ENCODE peak calls at places on chromosome 16, in four cellular contexts. K is choroid plexus epithelial cell; V is skeletal muscle cell; F is activated CD4-positive, alpha-beta T cell treated with anti-CD3 and anti-CD28 coated beads, Interleukin-2, amount 50 U/mL, for 1 hour. C is an unnamed sample.
A peak's percentile ranks its signal among the peaks of the same experiment; 100 is the strongest.

GRCh38 chr16:23903001-23903414 is 67.2 kb downstream of the PRKCB start:
- DNase-seq in K (no peak), F (no peak), V (no peak), C (peak; percentile 6)

GRCh38 chr16:27156531-27156930 is 46.8 kb upstream of the KDM8 start:
- DNase-seq in F (no peak), V (no peak), K (no peak), C (no peak)

GRCh38 chr16:49355923-49356665 is 17.5 kb upstream of the C16orf78 start:
- DNase-seq in K (no peak), V (no peak), F (no peak), C (no peak)

GRCh38 chr16:4768549-4769305 is 1.8 kb upstream of the ZNF500 start:
- DNase-seq in K (peak; percentile 97), V (peak; percentile 74), F (peak; percentile 73), C (peak; percentile 96)

GRCh38 chr16:69397821-69398521 is 12.2 kb upstream of the TERF2 start:
- DNase-seq in V (no peak), K (peak; percentile 90), F (no peak), C (peak; percentile 82)

GRCh38 chr16:3846595-3847091 is 33.9 kb downstream of the CREBBP start:
- DNase-seq in F (no peak), K (no peak), V (no peak), C (no peak)

GRCh38 chr16:86519007-86519648 is 8.8 kb downstream of the FOXF1 start:
- DNase-seq in F (no peak), V (no peak), K (no peak), C (no peak)

GRCh38 chr16:6573577-6573976 is 759.1 kb upstream of the RBFOX1 start:
- DNase-seq in K (no peak), F (no peak), V (no peak), C (no peak)

GRCh38 chr16:49409121-49409520 is 35.5 kb downstream of the C16orf78 start:
- DNase-seq in F (no peak), V (no peak), K (no peak), C (no peak)